ENCODE peak calls at places on chromosome 6, in five cellular contexts. G is colonic mucosa; V is CD4-positive, alpha-beta memory T cell; B is IMR-90; I is uterus. D is an unnamed sample.

GRCh38 chr6:101083533-101084172 is 202.5 kb upstream of the ASCC3 start:
- DNase-seq in G (no peak), V (no peak), B (peak; percentile 79), I (no peak), D (no peak)

GRCh38 chr6:82875573-82876185 is 190.0 kb downstream of the UBE3D start:
- DNase-seq in G (no peak), V (no peak), B (peak; percentile 91), I (no peak), D (no peak)

GRCh38 chr6:116386581-116387299 is 16.0 kb downstream of the DSE start:
- DNase-seq in G (no peak), V (no peak), B (peak; percentile 80), I (no peak), D (no peak)

GRCh38 chr6:170027111-170028043 is 263.5 kb downstream of the DLL1 start:
- DNase-seq in G (no peak), V (no peak), B (peak; percentile 15), I (peak; percentile 7), D (no peak)

GRCh38 chr6:41732601-41733348 is 2.6 kb downstream of the TFEB start:
- DNase-seq in G (no peak), V (peak; percentile 90), B (no peak), I (no peak), D (no peak)

GRCh38 chr6:54913211-54913610 is 66.6 kb downstream of the FAM83B start:
- DNase-seq in G (no peak), V (no peak), B (no peak), I (no peak), D (no peak)

GRCh38 chr6:136114661-136115060 is 135.4 kb downstream of the MTFR2 start:
- DNase-seq in G (no peak), V (no peak), B (no peak), I (no peak), D (no peak)

GRCh38 chr6:43838276-43839036 is 68.4 kb downstream of the VEGFA start:
- DNase-seq in G (no peak), V (no peak), B (peak; percentile 81), I (no peak), D (no peak)

GRCh38 chr6:32659856-32660595 is 6.4 kb downstream of the HLA-DQB1 start:
- DNase-seq in G (no peak), V (no peak), B (no peak), I (no peak), D (no peak)

GRCh38 chr6:133764011-133764812 is 124.7 kb upstream of the TCF21 start:
- DNase-seq in G (no peak), V (no peak), B (peak; percentile 79), I (no peak), D (no peak)

GRCh38 chr6:37668251-37668650 is 29.4 kb downstream of the MDGA1 start:
- DNase-seq in G (no peak), V (no peak), B (no peak), I (no peak), D (no peak)
- H3K4me1 ChIP-seq in G (no peaks in the 10 kb centered on the region), V (no peaks in the 10 kb centered on the region), B (peaks cover 18% of the 10 kb centered on the region), I (no peaks in the 10 kb centered on the region), D (no peaks in the 10 kb centered on the region)

DNA sequence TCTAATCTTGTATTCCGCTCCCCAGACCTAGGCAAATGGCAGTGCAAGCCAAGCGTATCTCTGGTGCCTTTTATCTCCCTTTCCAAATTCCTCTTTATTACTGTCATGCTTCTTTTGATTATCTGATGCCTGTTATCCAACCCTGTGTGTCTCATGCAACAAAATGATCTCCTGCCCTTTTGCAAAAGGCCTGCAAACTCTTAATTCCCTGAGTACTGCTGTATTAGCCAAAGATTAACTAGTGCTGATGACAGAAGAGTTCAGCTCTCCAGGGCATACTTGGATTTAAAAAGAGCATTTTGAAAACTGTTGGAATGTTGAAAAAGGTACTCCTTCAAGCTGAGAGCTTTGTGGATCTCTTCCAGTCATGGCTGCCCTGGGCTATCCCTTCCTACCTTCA is 138.0 kb downstream of the CARMIL1 start:
- DNase-seq in G (no peak), V (no peak), B (no peak), I (no peak), D (no peak)
- H3K4me1 ChIP-seq in G (no peaks in the 10 kb centered on the region), V (peaks cover 12% of the 10 kb centered on the region), B (no peaks in the 10 kb centered on the region), I (no peaks in the 10 kb centered on the region), D (peaks cover 7% of the 10 kb centered on the region)

DNA sequence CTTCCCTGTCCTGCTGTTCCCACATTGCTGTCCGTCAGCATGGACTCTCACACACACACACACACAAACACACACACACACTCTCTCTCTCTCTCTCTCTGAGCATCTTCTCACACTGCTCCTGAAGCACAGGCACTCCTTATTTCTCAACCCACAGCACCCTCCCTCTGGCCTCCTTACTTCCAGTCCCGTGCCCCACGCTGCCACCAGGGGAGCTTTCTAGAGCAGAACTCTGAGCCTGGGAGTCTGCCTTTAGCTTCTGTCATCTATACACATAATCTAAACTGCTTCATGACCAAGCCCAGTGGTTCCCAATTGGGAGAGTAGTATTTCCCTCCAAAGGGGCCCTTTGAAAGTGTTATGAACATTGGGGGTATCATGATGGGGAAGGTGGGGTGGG is 29.1 kb downstream of the HECA start:
- DNase-seq in G (no peak), V (peak; percentile 68), B (no peak), I (no peak), D (no peak)
- H3K4me1 ChIP-seq in G (peaks cover 5% of the 10 kb centered on the region), V (peaks cover 100% of the 10 kb centered on the region), B (peaks cover 8% of the 10 kb centered on the region), I (no peaks in the 10 kb centered on the region), D (no peaks in the 10 kb centered on the region)

DNA sequence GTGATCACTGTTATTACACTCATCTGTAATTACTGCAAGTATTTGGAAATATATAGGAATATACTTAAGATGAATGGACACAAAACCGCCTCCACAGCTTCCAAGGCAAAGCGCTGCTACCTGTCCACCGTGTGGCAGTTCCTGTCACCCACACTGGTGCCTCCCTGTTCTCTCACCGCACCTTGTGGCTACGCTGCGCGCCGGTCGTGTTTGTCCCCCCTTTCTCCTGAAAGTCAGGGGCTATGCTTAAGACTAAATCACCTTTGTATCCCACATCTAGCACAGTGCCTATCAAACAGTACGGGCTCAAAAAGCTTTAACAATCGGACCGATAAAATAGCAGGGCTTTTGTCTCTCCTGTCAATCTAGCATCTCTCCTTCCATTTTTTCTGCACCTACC is 23.0 kb downstream of the LY86 start:
- DNase-seq in G (no peak), V (no peak), B (no peak), I (no peak), D (no peak)
- H3K4me1 ChIP-seq in G (no peaks in the 10 kb centered on the region), V (peaks cover 77% of the 10 kb centered on the region), B (no peaks in the 10 kb centered on the region), I (no peaks in the 10 kb centered on the region), D (no peaks in the 10 kb centered on the region)

GRCh38 chr6:154488802-154489437 is 21.6 kb downstream of the CNKSR3 start:
- DNase-seq in G (no peak), V (no peak), B (peak; percentile 74), I (no peak), D (no peak)
- H3K4me1 ChIP-seq in G (no peaks in the 10 kb centered on the region), V (no peaks in the 10 kb centered on the region), B (peaks cover 11% of the 10 kb centered on the region), I (peaks cover 4% of the 10 kb centered on the region), D (peaks cover 12% of the 10 kb centered on the region)

DNA sequence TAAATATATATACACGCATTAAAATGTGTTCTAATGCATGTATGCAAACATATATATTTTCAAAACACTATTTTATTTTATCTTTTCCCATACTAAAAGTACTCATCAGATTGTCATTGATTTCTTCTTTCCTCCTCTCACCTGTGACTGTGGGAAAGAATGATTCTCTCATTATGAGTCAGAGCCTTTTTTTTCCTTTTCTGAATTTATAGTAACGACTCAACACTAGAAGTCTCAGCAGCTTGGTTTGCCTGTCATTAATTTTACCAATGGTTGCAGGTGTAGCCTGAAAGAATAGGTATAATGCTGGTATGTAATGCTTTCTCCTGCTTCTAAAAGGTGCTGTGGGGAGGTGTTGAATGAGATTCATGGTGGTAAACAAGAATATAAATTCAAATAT is 328.7 kb downstream of the UTRN start:
- DNase-seq in G (no peak), V (no peak), B (peak; percentile 16), I (no peak), D (no peak)
- H3K4me1 ChIP-seq in G (no peaks in the 10 kb centered on the region), V (peaks cover 1% of the 10 kb centered on the region), B (no peaks in the 10 kb centered on the region), I (no peaks in the 10 kb centered on the region), D (no peaks in the 10 kb centered on the region)

GRCh38 chr6:158799051-158799792 is 19.9 kb downstream of the EZR start:
- DNase-seq in G (peak; percentile 70), V (no peak), B (peak; percentile 46), I (no peak), D (no peak)

GRCh38 chr6:158796353-158796752 is 22.8 kb downstream of the EZR start:
- DNase-seq in G (no peak), V (no peak), B (no peak), I (no peak), D (no peak)

GRCh38 chr6:158795516-158795915 is 23.7 kb downstream of the EZR start:
- DNase-seq in G (no peak), V (no peak), B (no peak), I (no peak), D (no peak)

GRCh38 chr6:158797331-158798202 is 21.6 kb downstream of the EZR start:
- DNase-seq in G (no peak), V (no peak), B (peak; percentile 76), I (no peak), D (no peak)

DNA sequence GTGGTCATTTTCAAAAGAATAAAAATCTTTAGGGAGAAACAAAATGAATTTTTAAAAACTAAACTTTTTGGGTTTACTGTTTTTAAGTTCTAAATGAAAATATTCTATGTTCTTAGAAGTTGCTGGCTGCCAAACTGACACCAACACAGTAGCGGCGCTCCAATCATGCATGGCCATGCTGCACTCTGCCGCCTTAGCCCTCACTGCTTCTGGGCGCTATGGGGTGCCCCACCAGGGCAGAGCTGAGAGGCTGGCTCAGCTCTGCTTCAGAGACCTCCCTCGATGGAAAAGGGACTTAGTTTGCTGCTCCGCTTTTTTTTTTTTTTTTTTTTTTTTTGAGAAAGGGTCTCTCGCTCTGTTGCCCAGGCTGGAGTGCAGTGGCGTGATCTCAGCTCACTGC is 20.9 kb downstream of the EZR start:
- DNase-seq in G (no peak), V (no peak), B (no peak), I (no peak), D (no peak)
- H3K4me1 ChIP-seq in G (peaks cover 32% of the 10 kb centered on the region), V (peaks cover 98% of the 10 kb centered on the region), B (peaks cover 12% of the 10 kb centered on the region), I (no peaks in the 10 kb centered on the region), D (peaks cover 5% of the 10 kb centered on the region)

D was measured in ascending aorta.